ENCODE peak calls at places on chromosomes 4 and X, in nine cellular contexts. E, L, J, C, A, Q, F, V and T are unnamed samples.

GRCh38 chrX:38514014-38514854 is 47.1 kb upstream of the TSPAN7 start:
- DNase-seq in E (no peak), V (no peak), J (no peak), L (no peak), C (no peak), F (no peak), Q (no peak), A (no peak), T (no peak)

GRCh38 chrX:68112321-68112720 is 321.0 kb downstream of the OPHN1 start:
- DNase-seq in Q (no peak), A (no peak), J (no peak), C (no peak), E (no peak), V (no peak), L (peak; percentile 44), F (no peak), T (no peak)

GRCh38 chr4:85603437-85604336 is 128.7 kb downstream of the ARHGAP24 start:
- DNase-seq in F (no peak), Q (no peak), C (no peak), A (no peak), J (no peak), E (no peak), V (no peak), L (no peak), T (no peak)

GRCh38 chr4:153518001-153518400 is 51.8 kb downstream of the TMEM131L start:
- DNase-seq in A (no peak), V (no peak), J (no peak), L (peak; percentile 18), F (no peak), Q (peak; percentile 64), E (no peak), C (peak; percentile 44), T (no peak)

GRCh38 chrX:1401611-1402430 is 9.9 kb upstream of the SLC25A6 start:
- DNase-seq in F (peak; percentile 36), Q (no peak), V (peak; percentile 19), A (no peak), L (no peak), C (no peak), J (no peak), E (no peak), T (no peak)

GRCh38 chr4:31156221-31156620 is 436.1 kb downstream of the PCDH7 start:
- DNase-seq in L (no peak), Q (no peak), V (no peak), F (no peak), J (no peak), C (no peak), E (no peak), A (no peak), T (no peak)

GRCh38 chr4:127143460-127144190 is 489.1 kb upstream of the INTU start:
- DNase-seq in C (no peak), Q (no peak), F (no peak), L (peak; percentile 77), J (no peak), V (no peak), A (no peak), E (no peak), T (no peak)

GRCh38 chrX:22686138-22686541 is 313.6 kb upstream of the DDX53 start:
- DNase-seq in F (no peak), E (no peak), V (no peak), L (peak; percentile 73), A (peak; percentile 12), Q (peak; percentile 56), C (no peak), J (peak; percentile 54), T (no peak)

GRCh38 chrX:134603806-134604700 is 54.2 kb downstream of the PLAC1 start:
- DNase-seq in F (no peak), L (peak; percentile 90), Q (peak; percentile 55), A (peak; percentile 23), E (peak; percentile 71), V (no peak), J (peak; percentile 14), C (peak; percentile 21), T (no peak)

GRCh38 chr4:178198691-178199090 is 756.5 kb upstream of the AGA start:
- DNase-seq in Q (no peak), J (no peak), A (no peak), F (no peak), C (no peak), E (no peak), L (peak; percentile 60), V (no peak), T (no peak)

GRCh38 chr4:25993564-25994185 is 79.7 kb downstream of the SMIM20 start:
- DNase-seq in Q (peak; percentile 41), C (no peak), J (no peak), L (no peak), V (peak; percentile 47), E (peak; percentile 56), F (peak; percentile 59), A (peak; percentile 22), T (no peak)

GRCh38 chrX:40054793-40055192 is 43.0 kb downstream of the BCOR start:
- DNase-seq in E (no peak), Q (no peak), C (no peak), F (no peak), J (no peak), L (peak; percentile 62), V (no peak), A (no peak), T (no peak)

GRCh38 chr4:95676190-95676589 is 127.4 kb upstream of the UNC5C start:
- DNase-seq in F (no peak), J (no peak), Q (no peak), E (no peak), V (no peak), L (no peak), A (no peak), C (no peak), T (no peak)

GRCh38 chrX:110087485-110088356 is 84.8 kb downstream of the TMEM164 start:
- DNase-seq in J (peak; percentile 9), L (peak; percentile 94), E (peak; percentile 43), A (no peak), Q (peak; percentile 89), F (no peak), V (no peak), C (no peak), T (no peak)

GRCh38 chr4:110512901-110513300 is 36.9 kb downstream of the ENPEP start:
- DNase-seq in A (no peak), V (no peak), C (no peak), E (no peak), J (no peak), F (no peak), L (no peak), Q (no peak), T (no peak)

GRCh38 chr4:186758929-186759682 is 35.5 kb upstream of the FAT1 start:
- DNase-seq in C (no peak), A (no peak), J (no peak), F (no peak), V (no peak), Q (no peak), L (no peak), E (no peak), T (no peak)

GRCh38 chr4:23889814-23890269 is at the start of gene PPARGC1A:
- DNase-seq in J (peak; percentile 33), A (peak; percentile 57), Q (peak; percentile 94), F (peak; percentile 84), V (peak; percentile 79), C (peak; percentile 13), L (peak; percentile 50), E (no peak), T (no peak)

GRCh38 chr4:123166023-123166422 is 230.6 kb upstream of the SPRY1 start:
- DNase-seq in E (no peak), C (no peak), F (no peak), Q (no peak), V (no peak), L (no peak), A (no peak), J (no peak), T (no peak)

GRCh38 chr4:80072607-80073361 is at the start of gene ANTXR2:
- DNase-seq in A (peak; percentile 87), C (peak; percentile 89), Q (peak; percentile 85), J (peak; percentile 80), L (peak; percentile 98), E (peak; percentile 49), F (peak; percentile 94), V (peak; percentile 95), T (no peak)
- TF ChIP-seq POLR2A in A (no peak), C (peak; percentile 32), Q (peak; percentile 62), J (no peak), L (peak; percentile 75), E (peak; percentile 41), F (peak; percentile 91), V (no peak), T (no peak)

GRCh38 chrX:19156223-19156622 is 34.0 kb upstream of the ADGRG2 start:
- DNase-seq in L (no peak), A (peak; percentile 12), J (no peak), V (no peak), Q (no peak), E (no peak), C (no peak), F (no peak), T (no peak)
- H3K4me3 ChIP-seq in L (no peak overlapping the region), A (no peak overlapping the region), J (no peak overlapping the region), V (no peak overlapping the region), Q (no peak overlapping the region), E (no peak overlapping the region), C (no peak overlapping the region), F (no peak overlapping the region), T (no peak overlapping the region)

DNA sequence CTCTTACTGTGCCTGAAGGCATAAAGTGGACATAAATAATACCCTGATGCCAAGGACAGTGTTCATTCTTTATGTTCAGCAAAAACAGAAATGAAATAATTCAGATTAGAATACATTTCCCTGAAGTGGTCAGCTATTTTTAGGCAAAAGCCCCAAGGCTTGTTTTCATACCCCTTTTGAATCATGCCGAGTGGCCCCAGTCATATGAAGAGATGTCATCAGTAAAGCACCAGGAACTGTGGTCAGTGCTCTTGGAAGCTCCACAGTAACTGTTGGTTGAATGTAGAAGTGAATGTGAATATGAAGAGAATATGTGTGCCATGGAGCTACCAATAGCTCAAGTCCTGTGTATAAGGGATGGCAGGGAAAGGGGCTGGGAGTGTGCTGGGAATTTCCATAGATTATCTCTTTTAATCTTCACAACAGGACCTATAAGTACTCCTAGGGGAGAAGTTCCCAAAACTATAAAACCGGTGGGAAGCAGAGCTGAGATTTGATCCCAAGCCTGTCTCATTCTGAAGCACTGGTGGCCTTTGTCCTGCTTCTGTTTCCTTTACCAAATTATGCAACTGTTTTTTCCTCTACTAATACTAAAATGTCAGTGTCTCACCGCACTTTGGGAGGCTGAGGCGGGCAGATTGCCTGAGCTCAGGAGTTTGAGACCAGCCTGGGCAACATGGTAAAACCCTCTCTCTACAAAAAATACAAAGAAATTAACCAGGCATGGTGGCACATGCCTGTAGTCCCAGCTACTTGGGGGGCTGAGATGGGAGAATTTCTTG is 52.6 kb downstream of the FNIP2 start:
- DNase-seq in V (no peak), L (peak; percentile 55), C (no peak), J (no peak), A (no peak), F (no peak), Q (no peak), E (no peak), T (no peak)
- TF ChIP-seq POLR2A in V (no peak), L (no peak), C (no peak), J (no peak), A (no peak), F (no peak), Q (no peak), E (no peak), T (no peak)

DNA sequence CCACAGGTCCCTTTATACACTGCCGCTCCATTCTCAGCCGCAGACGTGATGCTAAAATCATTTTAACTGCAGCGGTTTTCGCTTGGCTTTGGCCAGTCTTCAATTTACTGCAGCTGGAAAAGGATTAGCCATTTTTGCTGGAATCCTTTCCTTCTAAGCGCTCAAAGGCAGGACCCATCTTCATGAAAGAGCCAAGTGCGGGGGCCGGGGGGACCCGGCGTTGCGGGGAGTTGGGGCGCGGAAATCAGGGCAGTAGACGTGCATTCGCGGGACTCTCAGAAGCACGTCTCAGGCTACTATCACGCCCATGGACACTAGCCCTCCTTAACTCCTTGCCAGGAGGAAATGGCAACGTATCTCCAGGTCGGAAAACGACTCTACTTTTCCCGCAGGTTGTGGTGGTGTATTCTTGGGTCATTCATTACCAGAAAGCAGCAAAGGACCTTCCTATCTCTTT is 1.7 kb upstream of the PCDH10 start:
- DNase-seq in J (no peak), C (no peak), Q (no peak), F (no peak), L (no peak), A (no peak), E (no peak), V (no peak), T (no peak)
- H3K4me3 ChIP-seq in J (peak overlapping the region; percentile 45), C (peak overlapping the region; percentile 40), Q (peak overlapping the region; percentile 46), F (no peak overlapping the region), L (peak overlapping the region; percentile 3), A (peak overlapping the region; percentile 1), E (no peak overlapping the region), V (peak overlapping the region; percentile 60), T (peak overlapping the region; percentile 42)